ENCODE peak calls at places on chromosomes 13 and 19, in seven cellular contexts. Y, T, N, B, R, A and S are unnamed samples.

GRCh38 chr13:42355841-42356575 is 84.1 kb downstream of the AKAP11 start:
- DNase-seq in B (no peak), N (no peak), R (no peak), T (no peak), Y (no peak), A (no peak), S (no peak)

GRCh38 chr19:12513531-12514061 is 29.0 kb upstream of the ZNF709 start:
- DNase-seq in A (no peak), R (no peak), N (no peak), B (peak), Y (no peak), T (no peak), S (peak)

GRCh38 chr19:29449371-29449770 is 76.4 kb upstream of the VSTM2B start:
- DNase-seq in R (no peak), T (no peak), B (no peak), Y (no peak), N (no peak), A (no peak), S (no peak)

GRCh38 chr13:20142019-20142926 is 18.6 kb downstream of the GJA3 start:
- DNase-seq in A (no peak), R (no peak), B (no peak), T (no peak), N (no peak), Y (no peak), S (no peak)

GRCh38 chr19:52941941-52942370 is 18.7 kb upstream of the ZNF888 start:
- DNase-seq in N (no peak), R (peak), A (peak), B (no peak), Y (peak), T (peak), S (no peak)

GRCh38 chr19:5086232-5086631 is 117.3 kb downstream of the KDM4B start:
- DNase-seq in R (no peak), A (no peak), Y (no peak), B (no peak), T (no peak), N (no peak), S (no peak)

GRCh38 chr13:39023316-39023715 is 14.6 kb downstream of the PROSER1 start:
- DNase-seq in N (no peak), T (peak), A (no peak), Y (no peak), B (no peak), R (no peak), S (no peak)

GRCh38 chr13:99419591-99420243 is 81.6 kb upstream of the TM9SF2 start:
- DNase-seq in A (no peak), B (no peak), N (no peak), T (no peak), Y (peak), R (no peak), S (no peak)

GRCh38 chr13:105979586-105979985 is 555.9 kb downstream of the EFNB2 start:
- DNase-seq in A (peak), Y (no peak), R (no peak), B (no peak), N (no peak), T (no peak), S (no peak)

GRCh38 chr13:40476175-40476958 is 190.1 kb downstream of the FOXO1 start:
- DNase-seq in Y (no peak), A (no peak), B (no peak), T (peak), N (no peak), R (peak), S (no peak)

GRCh38 chr13:49454388-49455015 is 10.4 kb downstream of the SETDB2 start:
- DNase-seq in N (no peak), R (peak), A (no peak), Y (no peak), T (peak), B (no peak), S (no peak)

GRCh38 chr19:42411581-42412178 is 15.5 kb downstream of the LIPE start:
- DNase-seq in R (no peak), N (no peak), Y (no peak), B (no peak), A (no peak), T (no peak), S (no peak)

GRCh38 chr19:5600797-5601196 is 21.8 kb downstream of the SAFB2 start:
- DNase-seq in A (no peak), T (no peak), N (no peak), Y (no peak), R (no peak), B (no peak), S (no peak)